ENCODE peak calls at places on chromosomes 6 and 20, in seven cellular contexts. One of them, this sample, is unnamed.

GRCh38 chr6:139242457-139243240 is 49.1 kb downstream of the TXLNB start:
- DNase-seq in AG10803: no peak
- DNase-seq in uterus: no peak
- DNase-seq in amniotic stem cell: no peak
- DNase-seq in left ventricle myocardium inferior: no peak
- DNase-seq in brain microvascular endothelial cell: no peak
- DNase-seq in stimulated activated CD8-positive, alpha-beta memory T cell treated with anti-CD3 and anti-CD28 coated beads, Interleukin-15, amount 100 ng/mL, for 1 hour: no peak
- DNase-seq in this sample: no peak

GRCh38 chr6:116971959-116972358 is 94.9 kb downstream of the RFX6 start:
- DNase-seq in AG10803: peak
- DNase-seq in amniotic stem cell: no peak
- DNase-seq in stimulated activated CD8-positive, alpha-beta memory T cell treated with anti-CD3 and anti-CD28 coated beads, Interleukin-15, amount 100 ng/mL, for 1 hour: no peak
- DNase-seq in left ventricle myocardium inferior: no peak
- DNase-seq in brain microvascular endothelial cell: peak
- DNase-seq in uterus: no peak
- DNase-seq in this sample: peak

GRCh38 chr6:126657556-126658129 is 317.7 kb downstream of the CENPW start:
- DNase-seq in stimulated activated CD8-positive, alpha-beta memory T cell treated with anti-CD3 and anti-CD28 coated beads, Interleukin-15, amount 100 ng/mL, for 1 hour: no peak
- DNase-seq in AG10803: peak
- DNase-seq in left ventricle myocardium inferior: no peak
- DNase-seq in amniotic stem cell: no peak
- DNase-seq in brain microvascular endothelial cell: peak
- DNase-seq in uterus: no peak
- DNase-seq in this sample: peak

GRCh38 chr6:4503700-4504099 is 272.5 kb upstream of the CDYL start:
- DNase-seq in left ventricle myocardium inferior: no peak
- DNase-seq in AG10803: no peak
- DNase-seq in brain microvascular endothelial cell: no peak
- DNase-seq in amniotic stem cell: no peak
- DNase-seq in stimulated activated CD8-positive, alpha-beta memory T cell treated with anti-CD3 and anti-CD28 coated beads, Interleukin-15, amount 100 ng/mL, for 1 hour: no peak
- DNase-seq in uterus: no peak
- DNase-seq in this sample: no peak

GRCh38 chr6:224350-224749 is 67.9 kb upstream of the DUSP22 start:
- DNase-seq in uterus: no peak
- DNase-seq in left ventricle myocardium inferior: no peak
- DNase-seq in AG10803: no peak
- DNase-seq in amniotic stem cell: no peak
- DNase-seq in stimulated activated CD8-positive, alpha-beta memory T cell treated with anti-CD3 and anti-CD28 coated beads, Interleukin-15, amount 100 ng/mL, for 1 hour: no peak
- DNase-seq in brain microvascular endothelial cell: no peak
- DNase-seq in this sample: no peak

GRCh38 chr6:106667022-106667402 is 37.6 kb downstream of the QRSL1 start:
- DNase-seq in uterus: no peak
- DNase-seq in stimulated activated CD8-positive, alpha-beta memory T cell treated with anti-CD3 and anti-CD28 coated beads, Interleukin-15, amount 100 ng/mL, for 1 hour: no peak
- DNase-seq in left ventricle myocardium inferior: no peak
- DNase-seq in amniotic stem cell: no peak
- DNase-seq in brain microvascular endothelial cell: no peak
- DNase-seq in AG10803: no peak
- DNase-seq in this sample: no peak

GRCh38 chr6:139743629-139744028 is 369.2 kb upstream of the CITED2 start:
- DNase-seq in uterus: no peak
- DNase-seq in amniotic stem cell: peak
- DNase-seq in brain microvascular endothelial cell: peak
- DNase-seq in left ventricle myocardium inferior: no peak
- DNase-seq in AG10803: peak
- DNase-seq in stimulated activated CD8-positive, alpha-beta memory T cell treated with anti-CD3 and anti-CD28 coated beads, Interleukin-15, amount 100 ng/mL, for 1 hour: no peak
- DNase-seq in this sample: no peak

GRCh38 chr6:55578537-55579363 is at the start of gene HMGCLL1:
- DNase-seq in uterus: no peak
- DNase-seq in brain microvascular endothelial cell: peak
- DNase-seq in amniotic stem cell: no peak
- DNase-seq in AG10803: no peak
- DNase-seq in left ventricle myocardium inferior: peak
- DNase-seq in stimulated activated CD8-positive, alpha-beta memory T cell treated with anti-CD3 and anti-CD28 coated beads, Interleukin-15, amount 100 ng/mL, for 1 hour: no peak
- DNase-seq in this sample: no peak

GRCh38 chr6:169853196-169854082 is 102.0 kb downstream of the ERMARD start:
- DNase-seq in left ventricle myocardium inferior: no peak
- DNase-seq in brain microvascular endothelial cell: no peak
- DNase-seq in stimulated activated CD8-positive, alpha-beta memory T cell treated with anti-CD3 and anti-CD28 coated beads, Interleukin-15, amount 100 ng/mL, for 1 hour: no peak
- DNase-seq in AG10803: no peak
- DNase-seq in uterus: no peak
- DNase-seq in amniotic stem cell: no peak
- DNase-seq in this sample: no peak

GRCh38 chr20:38935285-38935684 is 9.1 kb downstream of the FAM83D start:
- DNase-seq in amniotic stem cell: no peak
- DNase-seq in uterus: no peak
- DNase-seq in AG10803: peak
- DNase-seq in brain microvascular endothelial cell: peak
- DNase-seq in stimulated activated CD8-positive, alpha-beta memory T cell treated with anti-CD3 and anti-CD28 coated beads, Interleukin-15, amount 100 ng/mL, for 1 hour: no peak
- DNase-seq in left ventricle myocardium inferior: no peak
- DNase-seq in this sample: no peak

GRCh38 chr6:140660295-140660694 is 1285.8 kb upstream of the CITED2 start:
- DNase-seq in amniotic stem cell: no peak
- DNase-seq in uterus: no peak
- DNase-seq in brain microvascular endothelial cell: no peak
- DNase-seq in left ventricle myocardium inferior: no peak
- DNase-seq in stimulated activated CD8-positive, alpha-beta memory T cell treated with anti-CD3 and anti-CD28 coated beads, Interleukin-15, amount 100 ng/mL, for 1 hour: no peak
- DNase-seq in AG10803: peak
- DNase-seq in this sample: no peak

GRCh38 chr20:61702246-61702645 is 363.4 kb downstream of the TAF4 start:
- DNase-seq in left ventricle myocardium inferior: no peak
- DNase-seq in amniotic stem cell: no peak
- DNase-seq in brain microvascular endothelial cell: no peak
- DNase-seq in uterus: no peak
- DNase-seq in stimulated activated CD8-positive, alpha-beta memory T cell treated with anti-CD3 and anti-CD28 coated beads, Interleukin-15, amount 100 ng/mL, for 1 hour: no peak
- DNase-seq in AG10803: no peak
- DNase-seq in this sample: no peak

GRCh38 chr6:105817370-105817769 is 268.8 kb upstream of the PRDM1 start:
- DNase-seq in amniotic stem cell: no peak
- DNase-seq in stimulated activated CD8-positive, alpha-beta memory T cell treated with anti-CD3 and anti-CD28 coated beads, Interleukin-15, amount 100 ng/mL, for 1 hour: no peak
- DNase-seq in AG10803: no peak
- DNase-seq in uterus: no peak
- DNase-seq in brain microvascular endothelial cell: no peak
- DNase-seq in left ventricle myocardium inferior: no peak
- DNase-seq in this sample: no peak

GRCh38 chr6:15073344-15073789 is 172.5 kb upstream of the JARID2 start:
- DNase-seq in stimulated activated CD8-positive, alpha-beta memory T cell treated with anti-CD3 and anti-CD28 coated beads, Interleukin-15, amount 100 ng/mL, for 1 hour: no peak
- DNase-seq in brain microvascular endothelial cell: peak
- DNase-seq in left ventricle myocardium inferior: no peak
- DNase-seq in amniotic stem cell: no peak
- DNase-seq in uterus: no peak
- DNase-seq in AG10803: no peak
- DNase-seq in this sample: peak

GRCh38 chr6:47574789-47575188 is 97.2 kb downstream of the CD2AP start:
- DNase-seq in left ventricle myocardium inferior: no peak
- DNase-seq in stimulated activated CD8-positive, alpha-beta memory T cell treated with anti-CD3 and anti-CD28 coated beads, Interleukin-15, amount 100 ng/mL, for 1 hour: no peak
- DNase-seq in amniotic stem cell: no peak
- DNase-seq in brain microvascular endothelial cell: no peak
- DNase-seq in AG10803: no peak
- DNase-seq in uterus: no peak
- DNase-seq in this sample: no peak

GRCh38 chr20:3541887-3542721 is 71.3 kb downstream of the ATRN start:
- DNase-seq in left ventricle myocardium inferior: no peak
- DNase-seq in stimulated activated CD8-positive, alpha-beta memory T cell treated with anti-CD3 and anti-CD28 coated beads, Interleukin-15, amount 100 ng/mL, for 1 hour: no peak
- DNase-seq in uterus: no peak
- DNase-seq in amniotic stem cell: no peak
- DNase-seq in AG10803: no peak
- DNase-seq in brain microvascular endothelial cell: no peak
- DNase-seq in this sample: no peak

GRCh38 chr6:149719531-149719930 is 1.6 kb upstream of the LATS1 start:
- DNase-seq in left ventricle myocardium inferior: no peak
- DNase-seq in amniotic stem cell: no peak
- DNase-seq in stimulated activated CD8-positive, alpha-beta memory T cell treated with anti-CD3 and anti-CD28 coated beads, Interleukin-15, amount 100 ng/mL, for 1 hour: no peak
- DNase-seq in AG10803: no peak
- DNase-seq in brain microvascular endothelial cell: no peak
- DNase-seq in uterus: no peak
- DNase-seq in this sample: no peak

GRCh38 chr20:50366270-50367103 is 143.7 kb upstream of the PTPN1 start:
- DNase-seq in stimulated activated CD8-positive, alpha-beta memory T cell treated with anti-CD3 and anti-CD28 coated beads, Interleukin-15, amount 100 ng/mL, for 1 hour: no peak
- DNase-seq in brain microvascular endothelial cell: peak
- DNase-seq in AG10803: peak
- DNase-seq in uterus: peak
- DNase-seq in amniotic stem cell: no peak
- DNase-seq in left ventricle myocardium inferior: no peak
- DNase-seq in this sample: peak

GRCh38 chr6:112330071-112330876 is 16.9 kb upstream of the RFPL4B start:
- DNase-seq in AG10803: peak
- DNase-seq in amniotic stem cell: no peak
- DNase-seq in left ventricle myocardium inferior: no peak
- DNase-seq in stimulated activated CD8-positive, alpha-beta memory T cell treated with anti-CD3 and anti-CD28 coated beads, Interleukin-15, amount 100 ng/mL, for 1 hour: no peak
- DNase-seq in uterus: no peak
- DNase-seq in brain microvascular endothelial cell: no peak
- DNase-seq in this sample: peak

GRCh38 chr6:111221804-111222203 is 134.5 kb downstream of the SLC16A10 start:
- DNase-seq in left ventricle myocardium inferior: no peak
- DNase-seq in brain microvascular endothelial cell: no peak
- DNase-seq in uterus: no peak
- DNase-seq in AG10803: no peak
- DNase-seq in stimulated activated CD8-positive, alpha-beta memory T cell treated with anti-CD3 and anti-CD28 coated beads, Interleukin-15, amount 100 ng/mL, for 1 hour: no peak
- DNase-seq in amniotic stem cell: no peak
- DNase-seq in this sample: no peak

GRCh38 chr20:58513580-58514285 is 1.5 kb downstream of the APCDD1L start:
- DNase-seq in stimulated activated CD8-positive, alpha-beta memory T cell treated with anti-CD3 and anti-CD28 coated beads, Interleukin-15, amount 100 ng/mL, for 1 hour: no peak
- DNase-seq in AG10803: no peak
- DNase-seq in amniotic stem cell: no peak
- DNase-seq in brain microvascular endothelial cell: no peak
- DNase-seq in uterus: no peak
- DNase-seq in left ventricle myocardium inferior: no peak
- DNase-seq in this sample: no peak

GRCh38 chr6:36292170-36292569 is 22.3 kb downstream of the PNPLA1 start:
- DNase-seq in left ventricle myocardium inferior: no peak
- DNase-seq in AG10803: no peak
- DNase-seq in brain microvascular endothelial cell: no peak
- DNase-seq in stimulated activated CD8-positive, alpha-beta memory T cell treated with anti-CD3 and anti-CD28 coated beads, Interleukin-15, amount 100 ng/mL, for 1 hour: no peak
- DNase-seq in amniotic stem cell: no peak
- DNase-seq in uterus: no peak
- DNase-seq in this sample: no peak

GRCh38 chr6:152301021-152301805 is 335.9 kb downstream of the SYNE1 start:
- DNase-seq in uterus: no peak
- DNase-seq in AG10803: peak
- DNase-seq in stimulated activated CD8-positive, alpha-beta memory T cell treated with anti-CD3 and anti-CD28 coated beads, Interleukin-15, amount 100 ng/mL, for 1 hour: no peak
- DNase-seq in left ventricle myocardium inferior: no peak
- DNase-seq in amniotic stem cell: no peak
- DNase-seq in brain microvascular endothelial cell: peak
- DNase-seq in this sample: no peak

GRCh38 chr20:34579191-34579661 is 20.7 kb downstream of the MAP1LC3A start:
- DNase-seq in brain microvascular endothelial cell: peak
- DNase-seq in uterus: peak
- DNase-seq in left ventricle myocardium inferior: peak
- DNase-seq in stimulated activated CD8-positive, alpha-beta memory T cell treated with anti-CD3 and anti-CD28 coated beads, Interleukin-15, amount 100 ng/mL, for 1 hour: no peak
- DNase-seq in amniotic stem cell: peak
- DNase-seq in AG10803: peak
- DNase-seq in this sample: peak